ENCODE peak calls at places on chromosomes 6 and 20, in five cellular contexts. D, C, U, G and R are unnamed samples.

GRCh38 chr6:106103728-106104109 is 17.6 kb downstream of the PRDM1 start:
- DNase-seq in C (no peak), D (no peak), G (no peak), U (peak), R (no peak)

GRCh38 chr6:141335476-141335875 is 797.2 kb upstream of the GJE1 start:
- DNase-seq in C (no peak), D (no peak), U (no peak), G (no peak), R (no peak)

GRCh38 chr6:42017021-42017643 is 33.2 kb upstream of the TAF8 start:
- DNase-seq in U (no peak), G (no peak), C (peak), D (no peak), R (no peak)

GRCh38 chr20:62775206-62775605 is 21.1 kb upstream of the MRGBP start:
- DNase-seq in G (no peak), U (no peak), D (no peak), C (no peak), R (no peak)

GRCh38 chr20:21522479-21523397 is 8.9 kb upstream of the NKX2-2 start:
- DNase-seq in U (peak), G (peak), C (no peak), D (no peak), R (no peak)

GRCh38 chr6:36514554-36515456 is 32.5 kb downstream of the STK38 start:
- DNase-seq in D (no peak), U (no peak), C (no peak), G (no peak), R (no peak)

GRCh38 chr6:5764401-5764955 is 242.2 kb downstream of the NRN1 start:
- DNase-seq in D (peak), G (peak), U (no peak), C (no peak), R (no peak)

GRCh38 chr6:45576648-45577624 is 199.2 kb upstream of the SUPT3H start:
- DNase-seq in C (no peak), U (peak), D (peak), G (no peak), R (no peak)

GRCh38 chr20:63837475-63837874 is 6.4 kb upstream of the ZBTB46 start:
- DNase-seq in U (no peak), G (no peak), D (no peak), C (no peak), R (no peak)

GRCh38 chr6:107323133-107323785 is 136.1 kb downstream of the PDSS2 start:
- DNase-seq in G (no peak), U (no peak), D (no peak), C (no peak), R (no peak)